ENCODE peak calls at places on chromosome 13, in ten cellular contexts. A is SJSA1; W is fibroblast of mammary gland; J is psoas muscle; S is cardiac muscle cell; B is fibroblast of pulmonary artery; U is mammary epithelial cell; R is GM23248; V is IMR-90; N is stimulated activated CD8-positive, alpha-beta memory T cell treated with anti-CD3 and anti-CD28 coated beads, Interleukin-12 subunit alpha, Interleukin-12 subunit beta, amount 100 ng/mL, for 4 hours. K is an unnamed sample.
A peak's percentile ranks its signal among the peaks of the same experiment; 100 is the strongest.

GRCh38 chr13:102825400-102825799 is 20.4 kb upstream of the ERCC5 start:
- DNase-seq in A (no peak), W (no peak), J (no peak), S (no peak), B (no peak), U (no peak), R (no peak), V (no peak), N (no peak), K (no peak)

GRCh38 chr13:89951341-89951740 is 1396.1 kb upstream of the MIR17HG start:
- DNase-seq in A (no peak), W (peak; percentile 1), J (no peak), S (no peak), B (no peak), U (no peak), R (peak; percentile 11), V (no peak), N (no peak), K (no peak)

GRCh38 chr13:113110852-113111315 is 5.3 kb downstream of the F7 start:
- DNase-seq in A (no peak), W (no peak), J (peak; percentile 52), S (no peak), B (no peak), U (no peak), R (no peak), V (no peak), N (peak; percentile 17), K (no peak)

GRCh38 chr13:66835040-66835628 is 395.0 kb downstream of the PCDH9 start:
- DNase-seq in A (no peak), W (peak; percentile 37), J (peak; percentile 80), S (peak; percentile 67), B (peak; percentile 66), U (no peak), R (no peak), V (peak; percentile 18), N (no peak), K (no peak)

GRCh38 chr13:66795636-66796035 is 434.5 kb downstream of the PCDH9 start:
- DNase-seq in A (no peak), W (no peak), J (no peak), S (no peak), B (no peak), U (no peak), R (no peak), V (no peak), N (no peak), K (no peak)

GRCh38 chr13:25971499-25972145 is 80.2 kb downstream of the SHISA2 start:
- DNase-seq in A (no peak), W (no peak), J (no peak), S (no peak), B (no peak), U (no peak), R (no peak), V (no peak), N (no peak), K (no peak)

GRCh38 chr13:51643882-51644281 is 59.6 kb downstream of the WDFY2 start:
- DNase-seq in A (peak; percentile 81), W (peak; percentile 95), J (no peak), S (peak; percentile 93), B (peak; percentile 93), U (peak; percentile 81), R (peak; percentile 94), V (peak; percentile 95), N (no peak), K (no peak)

GRCh38 chr13:41216160-41216559 is 21.8 kb upstream of the KBTBD7 start:
- DNase-seq in A (peak; percentile 33), W (peak; percentile 27), J (no peak), S (peak; percentile 29), B (peak; percentile 46), U (peak; percentile 77), R (peak; percentile 40), V (peak; percentile 82), N (no peak), K (no peak)

GRCh38 chr13:62747629-62748028 is 1332.0 kb upstream of the PCDH20 start:
- DNase-seq in A (no peak), W (peak; percentile 4), J (no peak), S (no peak), B (no peak), U (no peak), R (peak; percentile 0), V (peak; percentile 51), N (no peak), K (no peak)

GRCh38 chr13:20565120-20565736 is 1.7 kb upstream of the IFT88 start:
- DNase-seq in A (no peak), W (no peak), J (no peak), S (no peak), B (no peak), U (peak; percentile 32), R (peak; percentile 20), V (no peak), N (no peak), K (no peak)

GRCh38 chr13:23715092-23715761 is 145.0 kb downstream of the TNFRSF19 start:
- DNase-seq in A (no peak), W (no peak), J (no peak), S (no peak), B (no peak), U (no peak), R (no peak), V (no peak), N (no peak), K (no peak)

GRCh38 chr13:73937420-73937819 is 196.8 kb downstream of the KLF12 start:
- DNase-seq in A (no peak), W (peak; percentile 16), J (no peak), S (no peak), B (no peak), U (no peak), R (peak; percentile 34), V (no peak), N (no peak), K (no peak)